ENCODE peak calls at places on chromosome 1, in six cellular contexts. V is Peyer's patch, B is body of pancreas, I is IMR-90, M is sigmoid colon, T is heart left ventricle. R is an unnamed sample.

GRCh38 chr1:29538586-29538985 is 302.3 kb downstream of the PTPRU start:
- DNase-seq in T (no peak), B (no peak), M (peak), I (no peak), V (peak), R (no peak)

GRCh38 chr1:23074012-23074411 is 54.7 kb downstream of the KDM1A start:
- DNase-seq in T (no peak), M (no peak), I (peak), B (no peak), V (no peak), R (no peak)

GRCh38 chr1:230215049-230215448 is 148.0 kb downstream of the GALNT2 start:
- DNase-seq in B (peak), M (peak), T (peak), V (peak), I (peak), R (peak)

GRCh38 chr1:234162661-234163060 is 210.6 kb upstream of the COA6 start:
- DNase-seq in T (no peak), B (no peak), M (no peak), V (no peak), I (no peak), R (no peak)

GRCh38 chr1:59360170-59360569 is 63.3 kb downstream of the FGGY start:
- DNase-seq in V (no peak), B (no peak), T (no peak), I (peak), M (no peak), R (no peak)

GRCh38 chr1:26283871-26284596 is 4.1 kb downstream of the SH3BGRL3 start:
- DNase-seq in B (no peak), T (no peak), M (no peak), V (no peak), I (no peak), R (no peak)

GRCh38 chr1:6956488-6957159 is 171.4 kb downstream of the CAMTA1 start:
- DNase-seq in V (no peak), I (no peak), B (no peak), T (no peak), M (no peak), R (no peak)

GRCh38 chr1:11681071-11681771 is at the start of gene MAD2L2:
- DNase-seq in B (peak), V (peak), I (peak), M (peak), T (peak), R (peak)

GRCh38 chr1:162420120-162420519 is 8.2 kb upstream of the SH2D1B start:
- DNase-seq in M (no peak), T (no peak), V (no peak), B (no peak), I (no peak), R (no peak)

GRCh38 chr1:59846895-59847282 is 32.1 kb downstream of the HOOK1 start:
- DNase-seq in B (no peak), T (no peak), V (no peak), I (no peak), M (no peak), R (no peak)

GRCh38 chr1:6544831-6545230 is 9.5 kb downstream of the NOL9 start:
- DNase-seq in M (no peak), V (no peak), I (peak), B (no peak), T (no peak), R (no peak)

GRCh38 chr1:209723761-209724693 is 19.4 kb downstream of the HSD11B1 start:
- DNase-seq in B (no peak), T (no peak), V (no peak), M (no peak), I (no peak), R (no peak)

GRCh38 chr1:39214998-39215873 is 10.7 kb downstream of the MACF1 start:
- DNase-seq in I (no peak), T (peak), M (no peak), B (no peak), V (peak), R (no peak)

GRCh38 chr1:83990734-83991133 is 8.2 kb downstream of the TTLL7 start:
- DNase-seq in M (no peak), T (no peak), I (no peak), V (no peak), B (no peak), R (no peak)

GRCh38 chr1:59062743-59063142 is 234.2 kb upstream of the FGGY start:
- DNase-seq in V (peak), I (peak), M (peak), T (peak), B (peak), R (peak)

GRCh38 chr1:59445040-59445439 is 148.1 kb downstream of the FGGY start:
- DNase-seq in I (no peak), M (peak), B (no peak), T (no peak), V (peak), R (no peak)

GRCh38 chr1:29380532-29380931 is 144.2 kb downstream of the PTPRU start:
- DNase-seq in T (no peak), B (no peak), V (no peak), M (no peak), I (peak), R (no peak)

GRCh38 chr1:167473761-167474160 is 44.6 kb downstream of the CD247 start:
- DNase-seq in T (no peak), I (no peak), M (peak), V (peak), B (no peak), R (no peak)

DNA sequence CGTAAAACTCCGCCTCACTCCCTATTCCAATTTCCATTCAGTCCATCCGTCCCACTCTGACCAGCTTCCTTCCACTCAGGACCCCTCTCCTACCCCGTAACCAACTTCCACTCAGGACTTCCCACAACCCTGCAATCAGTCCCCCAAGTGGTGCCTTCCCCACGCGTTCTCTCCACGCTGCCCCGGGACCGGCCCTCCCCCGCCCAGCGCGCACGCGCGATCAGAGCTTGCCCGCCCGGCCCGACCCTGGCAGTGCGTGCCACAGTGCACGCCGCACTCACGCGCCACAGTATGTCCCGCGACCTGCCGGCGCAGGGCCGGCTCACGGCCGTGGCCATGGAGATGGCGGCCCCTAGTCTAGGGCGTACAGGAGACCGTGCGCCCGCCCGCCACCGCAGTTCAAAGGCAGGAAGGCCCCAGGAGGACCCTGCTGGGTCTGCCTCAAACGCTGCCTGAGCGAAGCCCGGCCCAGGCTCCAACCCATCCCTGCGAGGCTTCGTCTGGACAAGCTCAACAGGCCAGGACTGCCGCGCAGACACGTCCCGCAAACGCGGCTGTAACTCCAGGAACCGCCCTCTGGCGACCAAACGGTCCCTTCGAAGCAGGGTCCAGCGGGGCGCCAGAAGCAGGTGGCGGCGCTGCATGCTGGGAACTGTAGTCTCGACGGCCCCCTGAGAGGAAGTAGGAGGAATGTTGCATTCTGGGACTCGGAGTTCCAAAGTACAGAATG is at the start of gene NDC1:
- DNase-seq in I (peak), B (peak), T (peak), V (peak), M (peak), R (peak)
- TF ChIP-seq POLR2A in I (no peak), B (peak), T (peak), V (peak), M (no peak), R (peak)

GRCh38 chr1:208213786-208214185 is 30.4 kb downstream of the PLXNA2 start:
- DNase-seq in I (no peak), M (no peak), T (no peak), B (no peak), V (no peak), R (no peak)
- TF ChIP-seq POLR2A in I (no peak), M (no peak), T (no peak), B (no peak), V (no peak), R (no peak)

GRCh38 chr1:4937876-4938534 is 283.6 kb downstream of the AJAP1 start:
- DNase-seq in T (no peak), I (no peak), V (no peak), B (no peak), M (no peak), R (no peak)
- TF ChIP-seq POLR2A in T (no peak), I (no peak), V (no peak), B (no peak), M (no peak), R (no peak)

GRCh38 chr1:205849619-205850355 is at the start of gene PM20D1:
- DNase-seq in V (peak), I (peak), B (peak), M (peak), T (peak), R (peak)
- TF ChIP-seq POLR2A in V (no peak), I (no peak), B (peak), M (no peak), T (peak), R (peak)

GRCh38 chr1:228488107-228488817 is 1.1 kb downstream of the RNF187 start:
- DNase-seq in V (peak), B (peak), M (no peak), T (no peak), I (no peak), R (peak)

GRCh38 chr1:228488818-228489674 is 1.9 kb downstream of the RNF187 start:
- DNase-seq in M (no peak), V (peak), B (no peak), I (no peak), T (no peak), R (peak)

GRCh38 chr1:228486596-228487335 is 416 bp upstream of the RNF187 start:
- DNase-seq in V (peak), B (peak), T (peak), M (peak), I (peak), R (peak)

GRCh38 chr1:228490120-228491078 is 3.2 kb downstream of the RNF187 start:
- DNase-seq in T (peak), M (no peak), I (peak), V (no peak), B (no peak), R (peak)

GRCh38 chr1:228487336-228488106 is at the start of gene RNF187:
- DNase-seq in V (peak), B (peak), T (peak), I (peak), M (peak), R (peak)
- TF ChIP-seq POLR2A in V (peak), B (no peak), T (no peak), I (no peak), M (no peak), R (peak)

DNA sequence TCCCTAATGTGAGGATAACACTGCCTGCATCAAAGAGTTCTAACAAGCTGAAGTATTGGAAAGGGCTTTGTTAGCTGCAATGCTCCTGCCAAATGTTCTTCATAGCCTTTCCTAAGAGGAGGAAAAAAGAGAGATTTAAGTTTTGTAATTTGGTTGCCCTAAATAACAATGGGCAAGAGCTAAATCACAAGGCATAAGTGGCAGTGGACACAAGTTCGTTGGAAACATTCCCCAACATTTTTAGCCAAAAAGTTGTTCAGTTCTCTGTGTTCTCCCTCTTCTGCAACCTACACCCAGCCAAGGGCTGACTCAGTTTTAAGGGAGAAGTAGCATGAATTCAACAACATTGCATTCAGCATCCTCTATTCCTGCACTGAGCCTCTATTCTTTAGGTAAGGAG is 2.6 kb upstream of the UQCRHL start:
- DNase-seq in T (no peak), I (no peak), V (no peak), B (no peak), M (no peak), R (no peak)
- TF ChIP-seq POLR2A in T (no peak), I (no peak), V (no peak), B (no peak), M (no peak), R (no peak)

GRCh38 chr1:40478276-40478675 is 1.2 kb downstream of the ZFP69 start:
- DNase-seq in M (no peak), B (no peak), I (no peak), V (no peak), T (no peak), R (no peak)

GRCh38 chr1:40479156-40479555 is 2.1 kb downstream of the ZFP69 start:
- DNase-seq in I (no peak), T (no peak), V (no peak), B (no peak), M (no peak), R (no peak)

GRCh38 chr1:40475268-40475667 is 1.8 kb upstream of the ZFP69 start:
- DNase-seq in B (no peak), I (no peak), M (no peak), V (no peak), T (no peak), R (no peak)

GRCh38 chr1:40477680-40478057 is 579 bp downstream of the ZFP69 start:
- DNase-seq in V (peak), I (peak), B (peak), T (peak), M (no peak), R (peak)

DNA sequence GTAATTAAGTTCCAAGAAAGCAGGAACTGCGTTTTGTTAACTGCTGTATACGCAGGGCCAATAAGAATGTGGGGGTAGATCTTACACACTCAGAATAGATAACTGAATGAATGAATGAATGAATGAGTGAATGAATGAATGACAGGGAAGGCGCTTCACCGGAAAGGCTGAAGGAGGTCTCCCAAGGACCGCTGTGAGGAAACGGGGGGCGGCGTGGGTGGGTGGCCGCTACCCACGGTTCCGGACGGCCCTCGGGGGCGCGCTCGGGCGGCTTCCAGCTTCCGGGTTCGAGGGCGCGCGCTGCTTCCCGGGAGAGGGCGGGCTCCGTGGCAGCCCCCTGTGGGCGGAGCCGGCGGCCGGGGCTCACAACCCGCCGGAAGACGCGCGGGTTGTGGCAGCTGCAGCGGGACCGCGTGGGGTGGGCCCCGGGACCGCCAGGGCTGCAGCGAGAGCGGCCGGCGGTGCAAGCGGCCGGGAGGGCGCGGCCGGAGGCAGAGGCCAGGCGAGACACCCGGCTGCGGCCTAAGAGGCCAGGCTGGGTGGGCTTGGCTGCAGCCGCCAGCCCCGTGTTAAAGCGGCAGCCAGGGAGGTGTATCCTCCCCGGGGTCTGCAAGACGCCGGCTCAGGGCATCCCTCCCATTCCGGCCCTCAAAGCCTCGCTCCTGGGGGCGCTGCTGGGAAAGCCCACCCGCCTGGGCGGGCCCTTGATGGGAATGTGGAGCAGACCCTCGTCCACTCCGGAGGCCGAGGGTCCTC is at the start of gene ZFP69:
- DNase-seq in M (peak), T (peak), I (peak), V (peak), B (peak), R (peak)
- TF ChIP-seq POLR2A in M (no peak), T (peak), I (no peak), V (peak), B (peak), R (peak)

GRCh38 chr1:52552505-52553371 is at the start of gene TUT4:
- DNase-seq in V (peak), M (peak), B (peak), T (peak), I (peak), R (peak)
- TF ChIP-seq POLR2A in V (no peak), M (no peak), B (peak), T (peak), I (no peak), R (no peak)